ENCODE peak calls at places on chromosomes 16 and 17, in five cellular contexts. One of them, this sample, is unnamed.

GRCh38 chr17:79944821-79945391 is 90.8 kb downstream of the TBC1D16 start:
- DNase-seq in NCI-H2081: no peak
- DNase-seq in fibroblast of lung: no peak
- DNase-seq in NCI-H510A treated with DMSO at 0.1 percent for 48 hours: no peak
- DNase-seq in right lobe of liver: peak
- DNase-seq in this sample: no peak

GRCh38 chr17:5050281-5050680 is 15.1 kb upstream of the SLC52A1 start:
- DNase-seq in NCI-H2081: no peak
- DNase-seq in right lobe of liver: no peak
- DNase-seq in NCI-H510A treated with DMSO at 0.1 percent for 48 hours: no peak
- DNase-seq in fibroblast of lung: no peak
- DNase-seq in this sample: no peak

GRCh38 chr16:70706948-70707465 is 21.2 kb upstream of the MTSS2 start:
- DNase-seq in fibroblast of lung: peak
- DNase-seq in NCI-H510A treated with DMSO at 0.1 percent for 48 hours: no peak
- DNase-seq in NCI-H2081: no peak
- DNase-seq in right lobe of liver: no peak
- DNase-seq in this sample: no peak

GRCh38 chr17:35119370-35120185 is at the start of gene RAD51D:
- DNase-seq in NCI-H510A treated with DMSO at 0.1 percent for 48 hours: peak
- DNase-seq in right lobe of liver: peak
- DNase-seq in fibroblast of lung: peak
- DNase-seq in NCI-H2081: peak
- DNase-seq in this sample: peak

GRCh38 chr17:80826346-80826954 is 165.2 kb upstream of the CHMP6 start:
- DNase-seq in fibroblast of lung: no peak
- DNase-seq in right lobe of liver: peak
- DNase-seq in NCI-H2081: no peak
- DNase-seq in NCI-H510A treated with DMSO at 0.1 percent for 48 hours: no peak
- DNase-seq in this sample: no peak

GRCh38 chr17:35973333-35974260 is 7.7 kb downstream of the CCL16 start:
- DNase-seq in right lobe of liver: peak
- DNase-seq in NCI-H510A treated with DMSO at 0.1 percent for 48 hours: no peak
- DNase-seq in NCI-H2081: no peak
- DNase-seq in fibroblast of lung: peak
- DNase-seq in this sample: no peak

GRCh38 chr16:23781176-23781575 is 26.4 kb downstream of the CHP2 start:
- DNase-seq in fibroblast of lung: no peak
- DNase-seq in right lobe of liver: no peak
- DNase-seq in NCI-H2081: no peak
- DNase-seq in NCI-H510A treated with DMSO at 0.1 percent for 48 hours: no peak
- DNase-seq in this sample: peak

GRCh38 chr16:67000384-67001158 is 12.2 kb downstream of the CES4A start:
- DNase-seq in right lobe of liver: peak
- DNase-seq in NCI-H510A treated with DMSO at 0.1 percent for 48 hours: peak
- DNase-seq in NCI-H2081: peak
- DNase-seq in fibroblast of lung: peak
- DNase-seq in this sample: peak

GRCh38 chr17:35907266-35907637 is 23.3 kb downstream of the RDM1 start:
- DNase-seq in NCI-H510A treated with DMSO at 0.1 percent for 48 hours: no peak
- DNase-seq in NCI-H2081: no peak
- DNase-seq in right lobe of liver: no peak
- DNase-seq in fibroblast of lung: no peak
- DNase-seq in this sample: no peak

GRCh38 chr16:66476328-66477027 is 49.4 kb downstream of the BEAN1 start:
- DNase-seq in NCI-H510A treated with DMSO at 0.1 percent for 48 hours: no peak
- DNase-seq in fibroblast of lung: no peak
- DNase-seq in right lobe of liver: no peak
- DNase-seq in NCI-H2081: no peak
- DNase-seq in this sample: no peak

GRCh38 chr17:57035971-57036481 is 49.0 kb upstream of the AKAP1 start:
- DNase-seq in NCI-H2081: peak
- DNase-seq in fibroblast of lung: no peak
- DNase-seq in NCI-H510A treated with DMSO at 0.1 percent for 48 hours: peak
- DNase-seq in right lobe of liver: no peak
- DNase-seq in this sample: peak

GRCh38 chr17:70869402-70870085 is 700.2 kb downstream of the KCNJ2 start:
- DNase-seq in right lobe of liver: no peak
- DNase-seq in NCI-H510A treated with DMSO at 0.1 percent for 48 hours: no peak
- DNase-seq in NCI-H2081: no peak
- DNase-seq in fibroblast of lung: no peak
- DNase-seq in this sample: no peak

GRCh38 chr16:54936086-54936978 is 5.7 kb downstream of the IRX5 start:
- DNase-seq in NCI-H2081: peak
- DNase-seq in fibroblast of lung: peak
- DNase-seq in NCI-H510A treated with DMSO at 0.1 percent for 48 hours: no peak
- DNase-seq in right lobe of liver: no peak
- DNase-seq in this sample: no peak

GRCh38 chr17:62627219-62627903 is at the start of gene MRC2:
- DNase-seq in NCI-H2081: no peak
- DNase-seq in NCI-H510A treated with DMSO at 0.1 percent for 48 hours: peak
- DNase-seq in fibroblast of lung: peak
- DNase-seq in right lobe of liver: no peak
- DNase-seq in this sample: no peak

GRCh38 chr16:5678371-5678770 is 580.8 kb upstream of the EEF2KMT start:
- DNase-seq in NCI-H2081: no peak
- DNase-seq in right lobe of liver: no peak
- DNase-seq in NCI-H510A treated with DMSO at 0.1 percent for 48 hours: no peak
- DNase-seq in fibroblast of lung: no peak
- DNase-seq in this sample: no peak

GRCh38 chr16:83586036-83586810 is 221.6 kb upstream of the HSBP1 start:
- DNase-seq in right lobe of liver: no peak
- DNase-seq in NCI-H510A treated with DMSO at 0.1 percent for 48 hours: no peak
- DNase-seq in NCI-H2081: no peak
- DNase-seq in fibroblast of lung: no peak
- DNase-seq in this sample: no peak

GRCh38 chr16:16790597-16790996 is 411.7 kb downstream of the NPIPA7 start:
- DNase-seq in NCI-H2081: no peak
- DNase-seq in fibroblast of lung: no peak
- DNase-seq in NCI-H510A treated with DMSO at 0.1 percent for 48 hours: no peak
- DNase-seq in right lobe of liver: no peak
- DNase-seq in this sample: no peak

GRCh38 chr17:41814195-41814594 is 1.4 kb downstream of the FKBP10 start:
- DNase-seq in right lobe of liver: no peak
- DNase-seq in NCI-H2081: no peak
- DNase-seq in NCI-H510A treated with DMSO at 0.1 percent for 48 hours: no peak
- DNase-seq in fibroblast of lung: peak
- DNase-seq in this sample: no peak

GRCh38 chr16:20859699-20860098 is 40.5 kb downstream of the DCUN1D3 start:
- DNase-seq in fibroblast of lung: no peak
- DNase-seq in right lobe of liver: no peak
- DNase-seq in NCI-H510A treated with DMSO at 0.1 percent for 48 hours: no peak
- DNase-seq in NCI-H2081: no peak
- DNase-seq in this sample: no peak

GRCh38 chr16:84379008-84379730 is 10.8 kb downstream of the ATP2C2 start:
- DNase-seq in fibroblast of lung: no peak
- DNase-seq in NCI-H2081: no peak
- DNase-seq in right lobe of liver: no peak
- DNase-seq in NCI-H510A treated with DMSO at 0.1 percent for 48 hours: no peak
- DNase-seq in this sample: no peak

GRCh38 chr16:49696414-49697101 is 159.4 kb downstream of the ZNF423 start:
- DNase-seq in NCI-H510A treated with DMSO at 0.1 percent for 48 hours: no peak
- DNase-seq in fibroblast of lung: no peak
- DNase-seq in NCI-H2081: no peak
- DNase-seq in right lobe of liver: no peak
- DNase-seq in this sample: no peak

GRCh38 chr16:88309905-88310259 is 72.9 kb upstream of the ZNF469 start:
- DNase-seq in fibroblast of lung: no peak
- DNase-seq in NCI-H2081: no peak
- DNase-seq in right lobe of liver: peak
- DNase-seq in NCI-H510A treated with DMSO at 0.1 percent for 48 hours: no peak
- DNase-seq in this sample: no peak